ENCODE peak calls at places on chromosomes 4 and X, in four cellular contexts. G is SK-N-SH, Z is HCT116, C is HepG2. E is an unnamed sample.
A peak's percentile ranks its signal among the peaks of the same experiment; 100 is the strongest.

GRCh38 chr4:6236816-6237390 is 32.7 kb upstream of the WFS1 start:
- DNase-seq in G (no peak), C (no peak), Z (no peak), E (no peak)

GRCh38 chr4:165384608-165385007 is 5.8 kb downstream of the CPE start:
- DNase-seq in C (peak; percentile 23), Z (no peak), G (peak; percentile 66), E (no peak)

GRCh38 chr4:145480257-145480656 is 1.4 kb upstream of the SMAD1 start:
- DNase-seq in Z (no peak), G (no peak), C (no peak), E (no peak)

GRCh38 chrX:64206556-64207162 is 1.2 kb upstream of the AMER1 start:
- DNase-seq in Z (no peak), G (no peak), C (no peak), E (no peak)

GRCh38 chr4:142452132-142452855 is 393.8 kb downstream of the INPP4B start:
- DNase-seq in G (no peak), Z (no peak), C (no peak), E (no peak)

GRCh38 chr4:165398570-165398969 is 19.8 kb downstream of the CPE start:
- DNase-seq in G (peak; percentile 59), C (no peak), Z (peak; percentile 50), E (peak; percentile 11)

GRCh38 chr4:185534850-185535761 is at the start of gene PDLIM3:
- DNase-seq in Z (peak; percentile 12), C (peak; percentile 27), G (peak; percentile 89), E (peak; percentile 74)

GRCh38 chr4:67635331-67635730 is 65.6 kb downstream of the UBA6 start:
- DNase-seq in C (no peak), Z (no peak), G (no peak), E (no peak)

GRCh38 chr4:144778364-144778763 is 132.4 kb downstream of the HHIP start:
- DNase-seq in Z (no peak), C (no peak), G (no peak), E (no peak)

GRCh38 chr4:76275486-76276126 is 24.1 kb downstream of the FAM47E start:
- DNase-seq in Z (no peak), C (peak; percentile 76), G (no peak), E (no peak)

GRCh38 chr4:106548446-106549044 is 180.0 kb upstream of the GIMD1 start:
- DNase-seq in Z (no peak), G (no peak), C (no peak), E (no peak)

GRCh38 chr4:167606551-167606950 is 372.3 kb upstream of the SPOCK3 start:
- DNase-seq in C (no peak), G (no peak), Z (no peak), E (no peak)

GRCh38 chrX:78517124-78517523 is 142.0 kb downstream of the RTL3 start:
- DNase-seq in G (no peak), Z (no peak), C (no peak), E (no peak)

GRCh38 chr4:158162637-158163036 is 10.2 kb downstream of the GASK1B start:
- DNase-seq in G (no peak), C (no peak), Z (no peak), E (no peak)

GRCh38 chrX:140817943-140818342 is 108.4 kb downstream of the LINC00632 start:
- DNase-seq in C (no peak), G (peak; percentile 19), Z (no peak), E (peak; percentile 9)

GRCh38 chr4:6333301-6334202 is 63.9 kb downstream of the WFS1 start:
- DNase-seq in Z (no peak), G (no peak), C (no peak), E (peak; percentile 59)

GRCh38 chrX:2188316-2188715 is 312.5 kb downstream of the DHRSX start:
- DNase-seq in C (peak; percentile 54), G (no peak), Z (peak; percentile 26), E (peak; percentile 12)

GRCh38 chr4:158958489-158959270 is 144.2 kb upstream of the RAPGEF2 start:
- DNase-seq in G (no peak), C (no peak), Z (no peak), E (no peak)

GRCh38 chr4:176238819-176239218 is 30.2 kb downstream of the ASB5 start:
- DNase-seq in G (no peak), C (no peak), Z (no peak), E (no peak)

GRCh38 chrX:48695524-48695875 is 1.0 kb upstream of the SUV39H1 start:
- DNase-seq in G (no peak), Z (no peak), C (no peak), E (no peak)

GRCh38 chr4:3443750-3444309 is 2.1 kb downstream of the HGFAC start:
- DNase-seq in C (no peak), G (no peak), Z (no peak), E (no peak)

GRCh38 chrX:74251006-74251930 is 52.7 kb upstream of the ZCCHC13 start:
- DNase-seq in C (peak; percentile 80), Z (no peak), G (no peak), E (no peak)

GRCh38 chr4:119729815-119730643 is 101.4 kb upstream of the PDE5A start:
- DNase-seq in Z (peak; percentile 15), C (peak; percentile 68), G (peak; percentile 28), E (no peak)

GRCh38 chrX:133151320-133151719 is 54.4 kb upstream of the USP26 start:
- DNase-seq in Z (no peak), G (no peak), C (peak; percentile 8), E (no peak)

GRCh38 chr4:142091691-142092182 is 455.4 kb downstream of the IL15 start:
- DNase-seq in C (no peak), G (no peak), Z (peak; percentile 48), E (no peak)

GRCh38 chr4:88897752-88898151 is 159.2 kb downstream of the FAM13A start:
- DNase-seq in Z (no peak), G (no peak), C (no peak), E (no peak)

GRCh38 chrX:13699183-13699826 is 10.4 kb downstream of the RAB9A start:
- DNase-seq in C (no peak), Z (no peak), G (no peak), E (peak; percentile 43)

GRCh38 chr4:20432098-20432497 is 180.4 kb downstream of the SLIT2 start:
- DNase-seq in Z (no peak), C (no peak), G (no peak), E (no peak)

GRCh38 chr4:177177446-177178160 is 132.1 kb upstream of the NEIL3 start:
- DNase-seq in C (no peak), G (no peak), Z (no peak), E (no peak)

GRCh38 chrX:64977830-64978229 is 1.6 kb upstream of the ZC4H2 start:
- DNase-seq in Z (no peak), G (no peak), C (peak; percentile 0), E (no peak)

GRCh38 chr4:73721419-73721818 is 18.9 kb upstream of the CXCL8 start:
- DNase-seq in G (no peak), C (no peak), Z (no peak), E (no peak)

GRCh38 chr4:47061435-47061834 is 30.1 kb downstream of the GABRB1 start:
- DNase-seq in Z (no peak), G (no peak), C (no peak), E (no peak)

GRCh38 chr4:37223732-37224131 is 20.8 kb upstream of the NWD2 start:
- DNase-seq in C (no peak), Z (no peak), G (no peak), E (no peak)

GRCh38 chr4:37224832-37225231 is 19.7 kb upstream of the NWD2 start:
- DNase-seq in G (no peak), Z (no peak), C (no peak), E (no peak)

GRCh38 chr4:37225778-37226177 is 18.8 kb upstream of the NWD2 start:
- DNase-seq in Z (no peak), G (no peak), C (no peak), E (no peak)
- TF ChIP-seq ELF1 in Z (no peak), G (no peak), C (no peak), E (no peak)

DNA sequence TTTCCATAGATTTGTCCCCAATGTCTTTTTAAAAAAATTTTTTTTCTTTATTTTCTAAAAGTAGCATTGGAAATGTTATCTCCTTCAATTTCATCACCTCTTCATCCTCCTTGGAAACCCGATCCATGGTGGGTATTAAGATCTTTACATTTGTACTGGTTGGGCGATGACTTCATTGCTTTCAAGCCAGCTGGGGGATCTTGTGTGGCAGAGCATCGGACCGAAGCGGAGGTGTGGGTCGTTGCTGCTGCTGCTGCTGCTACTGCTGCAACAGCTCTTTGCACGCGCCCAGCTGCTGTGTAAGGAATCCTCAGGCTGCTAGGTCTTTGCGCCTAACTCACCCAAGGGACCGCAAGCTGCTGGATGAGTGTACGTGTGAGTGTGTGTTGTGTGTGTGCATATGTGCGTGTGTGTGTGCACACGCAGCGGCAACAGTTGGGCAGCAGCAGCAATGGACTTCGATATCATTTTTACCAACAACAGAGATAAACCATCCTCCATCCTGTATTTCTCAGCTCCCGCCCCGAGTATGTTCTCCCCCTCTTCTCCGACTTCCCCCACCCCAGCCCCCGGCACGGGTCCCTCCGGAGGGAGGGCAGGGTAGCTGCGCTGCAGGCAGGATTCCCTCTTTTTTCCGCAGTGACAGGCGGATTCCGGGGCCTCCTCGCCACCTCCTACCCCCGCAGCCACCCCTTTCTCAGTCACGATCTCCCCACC is 768 bp upstream of the CDKL5 start:
- DNase-seq in C (no peak), G (peak; percentile 57), Z (no peak), E (no peak)
- TF ChIP-seq ELF1 in C (no peak), G (no peak), Z (no peak), E (no peak)

GRCh38 chr4:83267121-83267834 is 17.3 kb downstream of the COQ2 start:
- DNase-seq in C (no peak), Z (no peak), G (no peak), E (no peak)

GRCh38 chr4:83267835-83268475 is 16.6 kb downstream of the COQ2 start:
- DNase-seq in G (no peak), C (no peak), Z (no peak), E (no peak)

GRCh38 chr4:83269256-83269655 is 15.3 kb downstream of the COQ2 start:
- DNase-seq in Z (no peak), G (no peak), C (no peak), E (no peak)

GRCh38 chr4:83268491-83268890 is 16.1 kb downstream of the COQ2 start:
- DNase-seq in C (no peak), G (no peak), Z (no peak), E (no peak)

GRCh38 chr4:83266689-83267088 is 17.9 kb downstream of the COQ2 start:
- DNase-seq in Z (no peak), C (no peak), G (no peak), E (no peak)
- TF ChIP-seq ELF1 in Z (no peak), C (no peak), G (no peak), E (no peak)

GRCh38 chrX:10579753-10580060 is 40.7 kb downstream of the MID1 start:
- DNase-seq in C (no peak), Z (peak; percentile 70), G (no peak), E (no peak)

GRCh38 chrX:10582215-10582733 is 38.1 kb downstream of the MID1 start:
- DNase-seq in Z (peak; percentile 29), C (no peak), G (no peak), E (peak; percentile 44)

GRCh38 chrX:10579018-10579752 is 41.2 kb downstream of the MID1 start:
- DNase-seq in G (no peak), C (peak; percentile 62), Z (peak; percentile 78), E (no peak)

GRCh38 chrX:10577863-10578262 is 42.5 kb downstream of the MID1 start:
- DNase-seq in Z (no peak), G (no peak), C (no peak), E (no peak)

DNA sequence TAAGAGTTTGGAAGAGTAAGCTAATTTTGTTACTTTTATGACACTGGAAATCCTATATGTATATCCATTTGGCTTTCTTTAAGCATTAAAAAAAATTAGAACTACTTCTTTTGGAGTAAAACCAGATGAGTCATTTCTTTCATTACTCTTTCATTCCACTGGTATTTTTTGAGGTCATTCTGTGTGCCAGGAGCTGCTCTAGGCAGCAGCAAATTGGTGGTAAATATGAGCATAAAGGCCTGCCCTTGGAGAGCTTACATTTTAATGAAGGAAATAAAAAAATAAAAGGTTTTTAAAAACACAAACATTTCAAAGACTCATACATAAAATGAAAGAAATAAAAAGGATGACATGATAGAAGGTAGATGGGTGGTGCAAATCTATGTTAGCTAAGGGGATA is 37.4 kb downstream of the MID1 start:
- DNase-seq in Z (no peak), G (no peak), C (no peak), E (no peak)
- TF ChIP-seq ELF1 in Z (no peak), G (no peak), C (no peak), E (no peak)

E was measured in K562.